ENCODE peak calls at places on chromosomes 12 and 14, in four cellular contexts. L is GM23248, O is dorsolateral prefrontal cortex, A is adrenal gland. H is an unnamed sample.

GRCh38 chr12:19915392-19916192 is 452.7 kb upstream of the PDE3A start:
- DNase-seq in L (peak; percentile 57), O (no peak), A (no peak), H (no peak)

GRCh38 chr12:64192644-64193043 is 29.5 kb downstream of the KICS2 start:
- DNase-seq in L (no peak), O (no peak), A (no peak), H (no peak)

GRCh38 chr14:104799657-104800599 is 973 bp upstream of the ZBTB42 start:
- DNase-seq in L (peak; percentile 78), O (no peak), A (peak; percentile 87), H (peak; percentile 82)

GRCh38 chr12:78470354-78471195 is 394.0 kb upstream of the SYT1 start:
- DNase-seq in L (peak; percentile 63), O (peak; percentile 28), A (peak; percentile 22), H (peak; percentile 62)

GRCh38 chr14:92368001-92368400 is 45.0 kb downstream of the SLC24A4 start:
- DNase-seq in L (no peak), O (no peak), A (no peak), H (no peak)

GRCh38 chr12:20212036-20212435 is 156.3 kb upstream of the PDE3A start:
- DNase-seq in L (peak; percentile 15), O (no peak), A (no peak), H (no peak)

GRCh38 chr14:26403760-26404159 is 194.1 kb downstream of the NOVA1 start:
- DNase-seq in L (peak; percentile 42), O (no peak), A (no peak), H (no peak)

GRCh38 chr14:31124197-31124596 is 83.4 kb downstream of the HECTD1 start:
- DNase-seq in L (no peak), O (no peak), A (no peak), H (no peak)

GRCh38 chr14:105050551-105050897 is 14.7 kb downstream of the GPR132 start:
- DNase-seq in L (peak; percentile 59), O (no peak), A (no peak), H (no peak)

GRCh38 chr14:102739190-102739469 is 38.1 kb upstream of the TRAF3 start:
- DNase-seq in L (no peak), O (no peak), A (no peak), H (no peak)

GRCh38 chr12:51972849-51973273 is 21.4 kb downstream of the ACVR1B start:
- DNase-seq in L (peak; percentile 88), O (no peak), A (no peak), H (peak; percentile 48)

GRCh38 chr14:103384450-103385152 is 614 bp upstream of the MARK3 start:
- DNase-seq in L (peak; percentile 15), O (no peak), A (peak; percentile 33), H (no peak)

GRCh38 chr14:23058654-23059504 is 1.6 kb upstream of the CDH24 start:
- DNase-seq in L (no peak), O (peak; percentile 24), A (no peak), H (no peak)

GRCh38 chr14:55116246-55117030 is 12.6 kb upstream of the LGALS3 start:
- DNase-seq in L (no peak), O (no peak), A (no peak), H (no peak)

GRCh38 chr12:38934078-38934584 is 28.7 kb upstream of the CPNE8 start:
- DNase-seq in L (no peak), O (no peak), A (no peak), H (no peak)

GRCh38 chr12:128449146-128449894 is 182.3 kb downstream of the TMEM132C start:
- DNase-seq in L (no peak), O (no peak), A (no peak), H (no peak)

GRCh38 chr12:113130457-113131135 is 5.0 kb downstream of the RASAL1 start:
- DNase-seq in L (peak; percentile 23), O (peak; percentile 80), A (peak; percentile 68), H (peak; percentile 67)

GRCh38 chr12:93317227-93317626 is 60.5 kb upstream of the NUDT4 start:
- DNase-seq in L (no peak), O (no peak), A (no peak), H (no peak)

GRCh38 chr12:108315486-108316105 is 23.5 kb downstream of the CMKLR1 start:
- DNase-seq in L (no peak), O (no peak), A (no peak), H (no peak)

GRCh38 chr12:75944097-75944904 is 87.3 kb downstream of the PHLDA1 start:
- DNase-seq in L (peak; percentile 90), O (no peak), A (no peak), H (no peak)

GRCh38 chr14:80150301-80150700 is 61.0 kb downstream of the DIO2 start:
- DNase-seq in L (peak; percentile 34), O (no peak), A (no peak), H (no peak)

GRCh38 chr14:69652942-69653680 is 41.7 kb downstream of the SUSD6 start:
- DNase-seq in L (peak; percentile 32), O (no peak), A (no peak), H (no peak)
- H3K4me3 ChIP-seq in L (no peak overlapping the region), O (no peak overlapping the region), A (no peak overlapping the region), H (no peak overlapping the region)

GRCh38 chr12:45223868-45224267 is 8.0 kb downstream of the ANO6 start:
- DNase-seq in L (no peak), O (no peak), A (no peak), H (no peak)
- H3K4me3 ChIP-seq in L (no peak overlapping the region), O (no peak overlapping the region), A (no peak overlapping the region), H (no peak overlapping the region)

DNA sequence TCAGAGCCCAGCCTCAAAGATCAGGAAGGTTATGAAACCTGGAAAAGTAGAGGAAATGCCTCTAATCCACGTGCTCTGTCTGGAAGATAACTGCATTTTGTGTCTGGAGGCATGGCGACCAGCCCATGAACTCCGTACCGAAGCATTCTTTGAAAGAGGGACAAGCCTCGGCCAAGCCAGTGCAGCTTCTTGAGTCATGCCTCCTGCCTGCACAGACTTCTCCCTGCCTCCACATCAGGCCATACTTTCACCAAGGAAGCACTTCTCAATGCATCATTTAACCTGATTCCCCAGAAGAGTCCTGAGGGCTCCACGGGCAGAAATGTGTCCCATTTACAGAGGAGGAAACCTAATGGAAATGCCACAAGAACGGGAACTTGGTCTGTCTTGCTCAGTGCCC is 3.4 kb downstream of the ACTN1 start:
- DNase-seq in L (peak; percentile 92), O (no peak), A (no peak), H (no peak)
- H3K4me3 ChIP-seq in L (peak overlapping the region; percentile 96), O (peak overlapping the region; percentile 3), A (no peak overlapping the region), H (no peak overlapping the region)

GRCh38 chr12:9948606-9949286 is 16.6 kb upstream of the CLEC2A start:
- DNase-seq in L (no peak), O (no peak), A (no peak), H (no peak)

GRCh38 chr12:9947674-9948073 is 15.5 kb upstream of the CLEC2A start:
- DNase-seq in L (no peak), O (no peak), A (no peak), H (no peak)

GRCh38 chr12:9951026-9951652 is 19.0 kb upstream of the CLEC2A start:
- DNase-seq in L (peak; percentile 6), O (no peak), A (no peak), H (no peak)
- H3K4me3 ChIP-seq in L (no peak overlapping the region), O (no peak overlapping the region), A (no peak overlapping the region), H (no peak overlapping the region)

DNA sequence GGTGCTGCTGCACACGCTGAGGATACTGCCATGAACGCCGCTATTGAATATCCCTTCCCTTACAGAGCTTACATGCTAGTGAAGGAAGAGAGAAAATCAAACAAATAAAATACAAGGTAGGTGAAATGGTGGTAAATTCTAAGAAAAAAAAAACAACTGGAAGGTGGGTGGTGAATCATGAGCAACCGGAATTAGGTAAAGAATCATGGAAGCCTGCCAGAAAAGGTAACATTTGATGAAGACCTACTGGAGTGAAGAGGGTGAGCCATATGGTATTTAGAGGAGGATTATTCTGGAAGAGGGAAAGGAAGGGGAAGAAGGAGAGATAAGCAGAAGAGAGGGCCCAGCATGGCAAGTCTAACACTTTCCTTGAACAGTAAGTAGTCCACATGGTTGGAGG is 76.1 kb downstream of the LRIG3 start:
- DNase-seq in L (no peak), O (no peak), A (no peak), H (no peak)
- H3K4me3 ChIP-seq in L (no peak overlapping the region), O (no peak overlapping the region), A (no peak overlapping the region), H (no peak overlapping the region)

GRCh38 chr12:50598321-50598862 is 93.6 kb downstream of the DIP2B start:
- DNase-seq in L (peak; percentile 66), O (peak; percentile 51), A (no peak), H (peak; percentile 60)

GRCh38 chr12:50600364-50600763 is 95.6 kb downstream of the DIP2B start:
- DNase-seq in L (no peak), O (no peak), A (no peak), H (no peak)

GRCh38 chr12:50595667-50596066 is 90.9 kb downstream of the DIP2B start:
- DNase-seq in L (no peak), O (no peak), A (no peak), H (no peak)

GRCh38 chr12:50599366-50600095 is 94.7 kb downstream of the DIP2B start:
- DNase-seq in L (no peak), O (no peak), A (no peak), H (no peak)

DNA sequence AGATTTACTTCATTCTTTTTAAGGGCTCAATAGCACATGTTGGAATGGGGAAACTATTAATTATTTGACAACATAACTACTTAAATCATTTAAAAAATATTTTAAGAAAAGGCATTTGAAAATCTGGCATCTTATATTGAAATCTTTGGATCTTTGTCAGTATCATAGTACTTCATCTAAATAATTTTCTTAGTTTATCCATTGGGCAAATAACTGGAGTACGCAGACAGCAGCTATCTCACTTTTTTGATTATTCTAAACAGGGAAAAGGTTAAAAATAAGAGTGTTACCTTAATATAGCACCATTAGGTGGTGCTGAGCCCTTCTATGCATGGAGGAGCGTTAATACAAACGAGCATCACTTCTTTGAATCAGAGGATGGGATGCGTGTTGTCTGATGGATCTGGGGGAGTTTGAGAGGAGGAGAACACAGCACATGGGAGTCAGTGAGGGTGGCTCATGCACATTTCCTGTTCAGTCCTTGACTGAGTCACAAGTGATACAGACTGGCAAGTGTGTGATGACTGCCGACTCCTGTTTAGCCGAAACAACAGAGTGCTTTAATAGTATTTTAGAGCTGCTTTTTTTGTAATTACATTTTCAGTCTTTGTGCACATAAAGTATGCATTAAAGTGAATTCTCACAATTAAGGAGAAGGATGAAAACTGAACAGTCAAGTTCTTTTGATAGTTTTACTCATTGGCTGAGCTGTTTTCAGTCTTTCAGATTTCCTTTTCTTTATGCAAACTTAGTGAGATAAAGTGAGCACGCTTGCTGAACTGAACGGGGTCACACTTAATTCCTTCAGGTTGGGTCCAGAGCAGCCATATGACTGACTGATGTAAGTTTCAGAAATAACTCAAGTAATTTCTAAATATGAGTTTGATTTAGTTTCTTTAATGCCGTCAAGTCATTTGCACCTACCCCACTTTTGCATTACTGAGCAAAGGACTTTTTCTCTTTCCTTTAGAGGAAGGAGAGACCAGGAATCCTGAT is 92.7 kb downstream of the DIP2B start:
- DNase-seq in L (peak; percentile 95), O (peak; percentile 50), A (no peak), H (peak; percentile 46)
- H3K4me3 ChIP-seq in L (peak overlapping the region; percentile 59), O (no peak overlapping the region), A (peak overlapping the region; percentile 2), H (no peak overlapping the region)

DNA sequence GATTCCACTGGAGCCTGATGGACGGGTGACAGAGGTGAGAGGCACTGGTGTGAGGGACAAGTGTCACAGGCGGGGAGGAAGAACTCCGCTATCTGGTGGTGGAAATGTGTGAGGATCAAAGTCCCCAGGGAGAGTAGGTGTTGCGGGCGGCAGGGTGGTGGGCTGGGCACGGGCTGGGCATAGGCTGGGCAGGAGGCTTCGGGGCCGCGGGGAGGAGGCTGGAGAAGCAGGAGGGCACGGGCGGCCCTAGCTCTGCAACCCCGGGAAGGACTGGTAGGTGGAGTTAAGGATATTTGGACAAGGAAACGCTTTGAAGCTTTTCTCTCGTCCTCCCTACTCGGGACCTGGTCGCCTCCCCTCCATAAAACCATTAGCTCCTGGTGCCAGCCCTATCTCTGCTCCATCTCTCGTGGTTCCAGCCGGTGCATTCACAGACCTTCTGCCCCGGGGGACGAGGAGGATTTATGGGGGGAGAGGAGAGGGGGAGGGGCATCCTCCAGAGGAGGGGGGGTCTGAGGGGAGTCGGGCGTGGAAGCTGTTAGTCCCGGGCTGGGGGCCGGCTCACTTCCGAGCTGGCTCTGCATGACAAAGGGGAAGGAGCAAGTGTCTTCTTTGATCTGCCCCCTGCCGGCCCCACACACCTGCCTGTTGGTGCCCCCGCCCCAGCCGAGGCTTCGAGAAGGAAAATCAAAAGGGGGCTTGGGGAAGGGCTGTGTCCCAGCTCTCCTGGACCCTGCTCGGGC is 478 bp downstream of the WNT5B start:
- DNase-seq in L (no peak), O (no peak), A (no peak), H (no peak)
- H3K4me3 ChIP-seq in L (peak overlapping the region; percentile 48), O (peak overlapping the region; percentile 68), A (peak overlapping the region; percentile 73), H (peak overlapping the region; percentile 40)